ENCODE peak calls at places on chromosomes 6 and 20, in ten cellular contexts. G, B, T, X, A, P, R, Y, W and J are unnamed samples.

GRCh38 chr6:390914-391558 is 516 bp upstream of the IRF4 start:
- DNase-seq in G (no peak), B (no peak), T (no peak), X (no peak), A (no peak), P (no peak), R (no peak), Y (no peak), W (no peak), J (no peak)

GRCh38 chr20:47719211-47719610 is 66.1 kb downstream of the SULF2 start:
- DNase-seq in G (no peak), B (no peak), T (no peak), X (no peak), A (no peak), P (no peak), R (no peak), Y (no peak), W (no peak), J (no peak)

GRCh38 chr6:71402101-71402500 is 113.5 kb downstream of the OGFRL1 start:
- DNase-seq in G (no peak), B (no peak), T (no peak), X (no peak), A (no peak), P (no peak), R (no peak), Y (no peak), W (no peak), J (no peak)

GRCh38 chr6:125954735-125955410 is 1.7 kb upstream of the HINT3 start:
- DNase-seq in G (no peak), B (no peak), T (no peak), X (no peak), A (no peak), P (no peak), R (no peak), Y (no peak), W (no peak), J (peak)

GRCh38 chr6:4381379-4381778 is 246.0 kb upstream of the ECI2 start:
- DNase-seq in G (no peak), B (no peak), T (no peak), X (no peak), A (no peak), P (no peak), R (peak), Y (no peak), W (peak), J (no peak)

GRCh38 chr6:124356276-124356810 is 552.7 kb downstream of the NKAIN2 start:
- DNase-seq in G (no peak), B (no peak), T (no peak), X (no peak), A (no peak), P (no peak), R (no peak), Y (no peak), W (no peak), J (no peak)

GRCh38 chr6:10458287-10458686 is 43.4 kb upstream of the TFAP2A start:
- DNase-seq in G (no peak), B (no peak), T (no peak), X (no peak), A (no peak), P (no peak), R (no peak), Y (no peak), W (no peak), J (no peak)

GRCh38 chr6:10271982-10272381 is 142.9 kb downstream of the TFAP2A start:
- DNase-seq in G (no peak), B (no peak), T (no peak), X (no peak), A (no peak), P (no peak), R (no peak), Y (no peak), W (no peak), J (no peak)

GRCh38 chr6:168161371-168161750 is 82.3 kb upstream of the FRMD1 start:
- DNase-seq in G (no peak), B (no peak), T (no peak), X (no peak), A (no peak), P (no peak), R (no peak), Y (no peak), W (no peak), J (no peak)

GRCh38 chr6:25278557-25278913 is 639 bp upstream of the CARMIL1 start:
- DNase-seq in G (no peak), B (no peak), T (no peak), X (no peak), A (no peak), P (no peak), R (no peak), Y (no peak), W (no peak), J (no peak)

GRCh38 chr6:3432416-3432815 is 24.4 kb downstream of the SLC22A23 start:
- DNase-seq in G (no peak), B (no peak), T (no peak), X (no peak), A (no peak), P (no peak), R (no peak), Y (no peak), W (no peak), J (no peak)

DNA sequence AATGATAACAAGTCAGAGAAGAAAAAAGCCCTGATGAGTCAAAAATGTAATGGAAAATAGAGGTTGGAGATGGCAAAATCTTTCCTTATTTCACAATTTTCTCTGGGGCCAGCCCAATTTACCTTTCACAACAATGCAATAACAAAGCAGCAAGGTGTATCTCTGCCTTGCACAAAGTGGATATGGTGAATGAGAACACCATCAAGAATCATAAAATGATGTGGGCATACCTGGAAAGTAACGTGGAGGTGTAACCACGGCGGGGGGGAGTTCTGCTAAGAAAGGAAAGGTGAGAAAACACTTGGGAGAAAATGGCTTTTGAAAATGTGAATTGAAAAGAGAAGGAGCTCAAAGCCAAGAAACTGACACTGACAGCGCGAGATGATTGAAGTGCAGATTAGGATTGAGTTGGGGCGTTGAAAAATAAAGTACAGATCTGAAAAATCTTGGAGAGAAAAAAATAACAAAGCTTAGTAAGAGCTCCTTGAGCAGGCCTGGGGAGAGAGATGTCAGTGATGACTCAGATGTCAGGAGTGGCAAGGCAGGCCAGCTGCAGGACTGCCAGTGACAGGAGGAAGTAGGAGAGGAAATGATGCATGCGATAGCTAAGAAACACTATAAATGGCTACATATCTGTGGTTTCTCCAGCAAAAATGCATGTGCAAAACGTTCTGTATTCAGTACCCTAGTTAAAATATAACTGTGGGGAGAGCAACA is 26.2 kb downstream of the ARHGAP18 start:
- DNase-seq in G (peak), B (peak), T (peak), X (peak), A (peak), P (peak), R (peak), Y (peak), W (peak), J (peak)
- TF ChIP-seq POLR2A in G (no peak), B (no peak), T (no peak), X (no peak), A (no peak), P (peak), R (no peak), Y (no peak), W (no peak), J (no peak)

DNA sequence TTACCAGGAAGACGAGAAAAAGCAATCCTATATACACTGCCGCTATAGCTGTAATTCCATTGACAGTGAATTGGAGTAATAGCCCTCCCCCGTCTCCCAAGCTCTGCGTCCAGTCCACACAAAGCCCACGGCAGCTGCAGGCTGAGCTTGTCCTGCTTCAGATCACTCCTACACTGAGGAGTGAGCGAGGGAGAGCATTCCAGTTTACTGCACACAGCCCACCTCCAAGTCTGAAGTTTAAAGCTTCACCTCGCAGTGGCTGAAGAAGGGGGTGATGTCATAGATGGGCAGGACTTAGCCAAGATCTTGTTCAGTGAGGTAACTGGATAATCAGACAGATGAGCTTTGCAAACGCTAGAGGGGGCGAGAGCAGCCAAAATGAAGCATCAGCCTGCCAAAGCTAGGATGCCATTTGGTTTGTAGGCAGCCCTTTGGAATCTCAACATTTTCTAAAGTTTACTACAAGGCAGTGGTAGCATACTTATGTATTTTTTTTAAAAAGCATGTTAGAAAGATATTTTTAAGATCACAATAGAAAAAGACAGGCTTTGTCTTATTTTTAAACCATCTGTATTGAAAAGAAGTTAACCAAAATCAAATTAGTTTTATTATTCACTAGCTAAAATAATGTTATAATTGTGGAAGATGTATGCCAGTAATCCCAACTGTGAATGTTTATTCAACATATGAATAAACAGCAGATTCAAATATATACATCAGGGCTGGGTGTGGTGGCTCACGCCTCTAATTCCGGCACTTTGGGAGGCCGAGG is at the start of gene FLRT3:
- DNase-seq in G (peak), B (peak), T (peak), X (peak), A (peak), P (peak), R (peak), Y (peak), W (peak), J (peak)
- TF ChIP-seq POLR2A in G (peak), B (peak), T (no peak), X (peak), A (peak), P (peak), R (no peak), Y (peak), W (peak), J (no peak)

DNA sequence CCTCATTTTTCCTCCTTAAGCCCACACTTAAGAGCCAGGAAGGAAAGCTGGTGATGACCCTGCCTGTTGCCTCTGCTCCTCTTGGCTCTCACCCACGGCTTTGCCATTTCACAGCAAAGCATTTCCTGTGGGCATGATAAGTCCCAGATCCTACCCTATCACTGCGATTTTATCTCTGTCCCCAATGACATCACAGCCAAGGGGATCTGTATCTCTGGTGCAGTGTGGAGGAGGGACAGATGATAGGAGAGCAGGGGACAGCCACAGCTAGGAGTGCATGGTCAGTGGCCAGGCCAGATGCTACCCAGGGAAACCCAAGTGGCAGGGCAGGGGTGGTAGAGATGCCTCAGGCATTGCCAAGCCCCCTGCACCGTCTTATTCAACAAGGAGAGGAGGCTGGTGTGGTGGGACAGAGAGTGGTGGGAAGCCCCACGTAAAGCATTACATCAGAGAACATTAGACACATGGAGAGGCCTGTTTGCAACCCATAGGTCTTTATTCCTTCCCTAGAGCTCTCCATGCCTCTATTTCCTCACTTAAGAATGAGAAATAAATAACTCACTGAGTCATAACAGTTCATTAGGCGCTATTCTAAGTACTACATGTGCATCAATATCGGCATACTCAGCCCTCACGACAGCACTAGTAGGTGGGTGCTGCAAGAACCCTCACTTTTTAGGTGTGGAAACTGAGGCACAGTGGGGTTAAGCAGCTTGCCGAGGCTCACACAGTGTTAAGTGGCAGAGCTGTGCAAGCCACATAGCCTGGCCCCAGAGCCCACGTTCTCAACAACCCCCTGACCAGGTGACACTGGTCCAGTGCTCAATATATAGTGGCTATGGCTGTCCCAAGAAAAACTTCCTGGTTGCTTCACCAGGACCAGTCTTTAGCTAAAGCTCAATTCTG is 4.6 kb downstream of the TFEB start:
- DNase-seq in G (no peak), B (no peak), T (no peak), X (no peak), A (no peak), P (no peak), R (peak), Y (no peak), W (no peak), J (no peak)
- TF ChIP-seq POLR2A in G (no peak), B (no peak), T (no peak), X (no peak), A (no peak), P (no peak), R (no peak), Y (no peak), W (no peak), J (no peak)

GRCh38 chr6:22068561-22069346 is 228.1 kb downstream of the PRL start:
- DNase-seq in G (no peak), B (no peak), T (no peak), X (no peak), A (no peak), P (no peak), R (no peak), Y (no peak), W (no peak), J (no peak)
- TF ChIP-seq POLR2A in G (no peak), B (no peak), T (no peak), X (no peak), A (no peak), P (no peak), R (no peak), Y (no peak), W (no peak), J (no peak)

GRCh38 chr20:22584922-22585785 is 782 bp upstream of the FOXA2 start:
- DNase-seq in G (no peak), B (no peak), T (no peak), X (no peak), A (peak), P (peak), R (no peak), Y (peak), W (no peak), J (no peak)
- TF ChIP-seq POLR2A in G (no peak), B (no peak), T (no peak), X (no peak), A (no peak), P (peak), R (no peak), Y (no peak), W (no peak), J (no peak)

GRCh38 chr20:33477386-33478234 is 12.3 kb upstream of the CBFA2T2 start:
- DNase-seq in G (no peak), B (no peak), T (no peak), X (no peak), A (no peak), P (peak), R (no peak), Y (no peak), W (no peak), J (no peak)
- TF ChIP-seq POLR2A in G (no peak), B (no peak), T (no peak), X (no peak), A (no peak), P (no peak), R (no peak), Y (no peak), W (no peak), J (no peak)

DNA sequence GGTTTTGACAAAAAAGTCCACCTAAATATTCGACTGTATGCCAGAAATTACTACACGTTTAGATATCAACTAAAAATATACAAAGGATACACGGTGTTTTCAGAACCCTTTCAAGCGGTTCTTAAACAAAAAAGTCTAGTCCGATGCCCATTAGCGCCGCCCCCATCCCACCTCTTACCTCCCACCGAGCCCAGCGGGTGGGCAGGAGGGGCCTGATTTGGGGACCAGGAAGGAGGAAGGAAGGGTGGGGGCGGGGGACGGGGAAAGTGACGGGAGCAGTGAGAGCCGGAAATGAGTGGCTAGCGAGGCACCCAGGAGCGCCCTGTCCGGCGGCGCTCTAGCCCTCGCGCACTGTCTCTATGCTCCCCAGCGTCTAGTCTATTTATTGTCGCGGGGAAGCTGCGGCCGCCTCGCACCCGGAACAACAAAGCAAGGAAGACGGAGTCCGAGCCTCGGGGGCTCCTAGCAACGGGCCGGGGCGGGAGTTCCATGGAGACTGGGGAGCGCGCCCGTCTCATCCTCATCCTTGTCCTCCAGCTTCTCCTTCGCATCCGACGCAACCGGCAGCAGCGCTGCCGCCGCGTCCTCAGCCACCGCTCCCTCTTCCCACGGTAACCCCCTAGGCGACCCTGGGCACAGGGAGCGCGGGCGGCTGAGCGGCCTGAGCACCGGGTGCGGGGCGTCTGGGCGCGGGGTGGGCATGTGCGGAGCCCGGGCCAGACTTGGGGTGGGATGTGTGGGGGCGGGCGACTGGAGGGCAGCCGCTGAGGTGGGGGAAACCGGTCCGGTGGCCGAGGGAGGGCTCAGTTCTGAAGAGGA is at the start of gene TBPL1:
- DNase-seq in G (peak), B (peak), T (peak), X (peak), A (peak), P (peak), R (peak), Y (peak), W (peak), J (peak)
- TF ChIP-seq POLR2A in G (no peak), B (peak), T (no peak), X (peak), A (peak), P (peak), R (no peak), Y (peak), W (peak), J (peak)

DNA sequence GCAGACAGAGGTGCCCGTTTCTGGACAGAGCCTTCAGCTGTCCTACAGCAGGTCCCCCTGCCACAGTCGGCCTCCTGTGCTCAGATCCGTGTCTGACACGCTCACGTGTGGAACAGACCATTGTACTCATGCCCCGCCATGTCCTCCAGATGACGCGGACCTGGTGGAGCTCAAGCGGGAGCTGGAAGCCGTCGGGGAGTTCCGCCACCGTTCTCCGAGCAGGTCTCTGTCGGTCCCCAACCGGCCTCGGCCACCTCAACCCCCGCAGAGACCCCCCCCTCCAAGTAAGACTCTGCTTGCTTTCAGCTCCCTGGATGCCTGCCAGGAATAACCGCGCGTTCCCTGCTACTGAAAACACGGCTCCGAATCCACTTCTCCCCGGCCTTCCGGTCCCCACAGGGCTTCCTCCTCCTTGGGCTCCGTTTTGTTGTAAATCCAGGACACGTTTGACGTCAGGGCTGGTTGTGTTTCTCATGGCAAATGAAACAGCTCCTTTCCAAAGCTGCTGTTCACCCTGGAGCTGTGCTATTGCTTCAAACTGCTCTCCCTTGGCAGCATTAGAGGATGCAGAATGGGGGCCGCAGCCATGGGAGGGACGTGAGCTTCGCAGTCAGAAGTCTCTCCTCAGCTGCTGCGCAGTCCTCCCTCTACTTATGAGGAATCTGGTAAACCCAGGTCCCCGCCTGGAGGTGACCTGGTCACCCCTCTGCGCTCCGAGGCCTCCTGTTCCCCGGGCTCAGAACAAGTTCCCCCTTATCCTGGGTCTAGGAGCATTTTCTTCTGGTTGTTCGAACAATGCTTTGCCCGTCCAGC is 81.2 kb downstream of the SERAC1 start:
- DNase-seq in G (peak), B (no peak), T (no peak), X (no peak), A (no peak), P (peak), R (peak), Y (peak), W (no peak), J (no peak)
- TF ChIP-seq POLR2A in G (no peak), B (no peak), T (no peak), X (no peak), A (no peak), P (no peak), R (no peak), Y (no peak), W (no peak), J (no peak)